ENCODE peak calls at places on chromosomes 13 and 19, in seven cellular contexts. M, F, B, A, Y, R and E are unnamed samples.

GRCh38 chr13:44199627-44200207 is 173.9 kb upstream of the SERP2 start:
- DNase-seq in F (no peak), A (peak; percentile 33), M (no peak), B (no peak), R (no peak), Y (no peak), E (peak; percentile 78)

GRCh38 chr19:16337809-16338469 is 13.3 kb downstream of the KLF2 start:
- DNase-seq in M (no peak), A (no peak), R (no peak), F (no peak), Y (no peak), B (no peak), E (no peak)

GRCh38 chr13:70874646-70875045 is 766.4 kb upstream of the KLHL1 start:
- DNase-seq in A (no peak), Y (no peak), F (no peak), R (no peak), M (no peak), B (no peak), E (no peak)

GRCh38 chr19:40266111-40266510 is 19.0 kb downstream of the AKT2 start:
- DNase-seq in Y (no peak), R (peak; percentile 71), M (no peak), B (no peak), A (peak; percentile 79), F (no peak), E (no peak)

GRCh38 chr19:45404557-45405434 is at the start of gene PPP1R13L:
- DNase-seq in A (peak; percentile 89), Y (peak; percentile 87), B (peak; percentile 70), M (peak; percentile 74), F (no peak), R (peak; percentile 88), E (peak; percentile 96)

GRCh38 chr19:2385053-2385721 is 25.1 kb downstream of the TMPRSS9 start:
- DNase-seq in F (no peak), R (no peak), A (no peak), M (peak; percentile 42), Y (peak; percentile 71), B (peak; percentile 87), E (peak; percentile 96)

GRCh38 chr13:71864094-71864980 is 2.7 kb downstream of the DACH1 start:
- DNase-seq in B (no peak), M (no peak), F (no peak), Y (peak; percentile 13), R (peak; percentile 61), A (peak; percentile 56), E (no peak)

GRCh38 chr19:14366529-14366928 is 14.7 kb upstream of the ADGRE5 start:
- DNase-seq in R (peak; percentile 61), B (peak; percentile 63), Y (peak; percentile 70), F (peak; percentile 63), M (no peak), A (peak; percentile 58), E (peak; percentile 94)

GRCh38 chr13:99606322-99607089 is 105.2 kb downstream of the TM9SF2 start:
- DNase-seq in R (peak; percentile 93), A (peak; percentile 91), Y (peak; percentile 82), B (peak; percentile 26), F (peak; percentile 86), M (peak; percentile 93), E (peak; percentile 82)

GRCh38 chr19:54209748-54210494 is 9.3 kb downstream of the RPS9 start:
- DNase-seq in B (peak; percentile 97), F (no peak), M (peak; percentile 93), R (peak; percentile 69), A (peak; percentile 80), Y (peak; percentile 98), E (peak; percentile 100)

GRCh38 chr19:17540174-17540573 is 15.3 kb upstream of the COLGALT1 start:
- DNase-seq in F (no peak), M (no peak), Y (no peak), R (no peak), A (no peak), B (no peak), E (no peak)

GRCh38 chr13:66665991-66666390 is 564.1 kb downstream of the PCDH9 start:
- DNase-seq in B (peak; percentile 96), M (no peak), F (no peak), Y (peak; percentile 93), R (no peak), A (peak; percentile 13), E (peak; percentile 42)

GRCh38 chr19:3608079-3608641 is 1.5 kb upstream of the TBXA2R start:
- DNase-seq in B (no peak), Y (no peak), R (no peak), M (no peak), F (no peak), A (no peak), E (no peak)

GRCh38 chr13:77460195-77460594 is 75.3 kb upstream of the SCEL start:
- DNase-seq in B (no peak), F (no peak), R (no peak), M (no peak), A (peak; percentile 39), Y (no peak), E (peak; percentile 5)

GRCh38 chr13:36377822-36378480 is 31.8 kb upstream of the SPART start:
- DNase-seq in B (no peak), R (no peak), M (no peak), Y (peak; percentile 17), A (no peak), F (no peak), E (no peak)

GRCh38 chr13:62320129-62320724 is 904.6 kb upstream of the PCDH20 start:
- DNase-seq in B (peak; percentile 9), F (no peak), M (no peak), R (no peak), Y (peak; percentile 65), A (no peak), E (peak; percentile 61)

GRCh38 chr19:17807731-17808316 is 12.9 kb downstream of the B3GNT3 start:
- DNase-seq in F (no peak), B (no peak), R (no peak), A (no peak), Y (no peak), M (no peak), E (no peak)

DNA sequence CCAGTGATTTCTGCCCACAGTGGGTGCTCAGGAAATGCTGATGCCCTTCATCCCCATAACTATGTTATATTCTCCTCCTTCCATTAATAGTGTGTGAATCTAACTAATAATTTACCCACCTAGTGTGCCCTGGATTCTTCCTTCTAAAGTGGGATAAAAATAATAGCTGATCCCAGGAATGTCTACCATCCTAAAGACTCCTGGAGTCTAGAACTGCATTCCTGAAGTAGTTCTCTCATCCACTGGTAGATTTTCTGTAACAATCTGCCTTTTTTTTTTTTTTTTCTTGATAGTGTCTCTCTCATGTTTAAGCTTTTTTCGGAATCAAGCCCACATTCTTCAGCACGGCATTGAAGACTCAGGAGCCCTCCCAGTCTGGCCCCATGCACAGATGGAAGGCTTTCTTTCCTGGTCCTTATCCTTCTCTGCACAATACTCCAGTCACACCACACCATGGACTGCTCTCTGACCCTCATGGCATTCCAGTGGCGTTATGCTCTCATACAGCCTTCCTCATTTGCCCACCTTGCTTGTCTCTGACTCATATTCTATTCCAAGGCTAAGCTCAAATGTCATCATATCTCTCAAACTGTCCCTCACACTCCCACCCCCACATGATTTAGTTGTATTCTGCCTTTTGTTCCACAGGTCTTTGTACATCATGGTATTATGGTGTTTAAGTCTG is 68.8 kb upstream of the FRY start:
- DNase-seq in M (no peak), R (no peak), B (no peak), F (no peak), A (no peak), Y (no peak), E (no peak)
- TF ChIP-seq CTCF in M (no peak), R (no peak), B (no peak), F (no peak), A (no peak), Y (no peak), E (no peak)

GRCh38 chr19:10553087-10553667 is 9.5 kb downstream of the ATG4D start:
- DNase-seq in B (no peak), M (no peak), F (no peak), R (no peak), A (no peak), Y (no peak), E (no peak)

GRCh38 chr19:10553943-10554381 is 10.3 kb downstream of the ATG4D start:
- DNase-seq in R (no peak), Y (no peak), F (peak; percentile 44), B (no peak), A (no peak), M (no peak), E (no peak)

GRCh38 chr19:10555613-10555979 is 10.2 kb downstream of the KRI1 start:
- DNase-seq in F (no peak), A (no peak), B (no peak), M (no peak), Y (no peak), R (no peak), E (no peak)

GRCh38 chr19:10552596-10553053 is 8.9 kb downstream of the ATG4D start:
- DNase-seq in F (no peak), A (no peak), B (no peak), R (no peak), M (no peak), Y (no peak), E (peak; percentile 23)

GRCh38 chr19:10554760-10555612 is 10.8 kb downstream of the KRI1 start:
- DNase-seq in F (no peak), M (no peak), Y (no peak), R (no peak), B (no peak), A (no peak), E (no peak)
- TF ChIP-seq CTCF in F (no peak), M (no peak), Y (no peak), R (no peak), B (no peak), A (no peak), E (no peak)

DNA sequence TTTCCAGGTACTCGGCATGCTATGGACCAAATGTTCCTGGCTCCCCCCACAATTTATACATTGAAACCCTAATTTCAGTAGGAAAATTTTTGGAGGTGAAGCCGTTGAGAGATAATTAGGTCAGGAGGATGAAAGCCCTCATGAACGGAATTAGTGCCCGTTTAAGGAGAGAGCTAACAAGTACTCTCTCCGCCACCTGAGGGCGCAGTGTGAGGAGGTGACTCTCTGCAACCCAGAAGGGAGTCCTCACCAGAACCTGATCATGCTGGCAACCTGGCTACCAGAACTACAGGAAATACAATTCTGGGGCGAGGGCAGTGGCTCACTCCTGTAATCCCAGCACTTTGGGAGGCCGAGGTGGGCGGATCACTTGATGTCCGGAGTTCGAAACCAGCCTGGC is 397.8 kb downstream of the SLITRK5 start:
- DNase-seq in F (no peak), M (no peak), B (no peak), Y (no peak), R (no peak), A (no peak), E (no peak)
- TF ChIP-seq CTCF in F (no peak), M (no peak), B (no peak), Y (no peak), R (no peak), A (no peak), E (no peak)

GRCh38 chr19:9941646-9942045 is 5.3 kb upstream of the OLFM2 start:
- DNase-seq in Y (no peak), A (no peak), M (no peak), B (no peak), F (no peak), R (no peak), E (no peak)

GRCh38 chr19:9943744-9944143 is 7.4 kb upstream of the OLFM2 start:
- DNase-seq in A (no peak), B (no peak), Y (no peak), F (no peak), R (no peak), M (no peak), E (no peak)

GRCh38 chr19:9947441-9947840 is 11.1 kb upstream of the OLFM2 start:
- DNase-seq in Y (no peak), B (no peak), F (no peak), R (no peak), A (no peak), M (no peak), E (no peak)

GRCh38 chr19:9941236-9941635 is 4.9 kb upstream of the OLFM2 start:
- DNase-seq in B (no peak), R (no peak), Y (no peak), A (no peak), M (no peak), F (no peak), E (no peak)

GRCh38 chr19:9945319-9945966 is 9.1 kb upstream of the OLFM2 start:
- DNase-seq in R (peak; percentile 89), M (peak; percentile 92), A (peak; percentile 90), F (no peak), Y (peak; percentile 99), B (peak; percentile 49), E (peak; percentile 79)
- TF ChIP-seq CTCF in R (no peak), M (no peak), A (peak; percentile 32), F (no peak), Y (peak; percentile 17), B (no peak), E (no peak)